ENCODE peak calls at places on chromosome 7, in eight cellular contexts. L is B cell; R is ELR; B is AG09319; D is activated CD4-positive, alpha-beta T cell treated with anti-CD3 and anti-CD28 coated beads, Interleukin-2, amount 50 U/mL, for 48 hours; V is tibial nerve; S is activated CD8-positive, alpha-beta memory T cell treated with anti-CD3 and anti-CD28 coated beads, Interleukin-2, amount 50 U/mL, for 48 hours; I is mucosa of gallbladder. Q is an unnamed sample.

GRCh38 chr7:138900040-138900828 is 81.0 kb downstream of the KIAA1549 start:
- DNase-seq in L (no peak), B (no peak), D (no peak), V (no peak), R (peak), I (no peak), S (no peak), Q (no peak)

GRCh38 chr7:21107101-21107500 is 320.4 kb upstream of the SP8 start:
- DNase-seq in S (no peak), V (no peak), I (no peak), D (no peak), R (no peak), L (no peak), B (no peak), Q (no peak)

GRCh38 chr7:128217972-128218652 is 23.0 kb upstream of the LEP start:
- DNase-seq in D (no peak), I (no peak), S (no peak), V (no peak), L (no peak), B (no peak), R (peak), Q (no peak)

GRCh38 chr7:28708458-28708951 is 249.6 kb downstream of the TRIL start:
- DNase-seq in B (no peak), V (no peak), I (no peak), R (no peak), D (no peak), S (no peak), L (no peak), Q (no peak)

GRCh38 chr7:118755067-118755625 is 530.6 kb downstream of the ANKRD7 start:
- DNase-seq in B (no peak), D (no peak), I (no peak), R (no peak), L (no peak), V (no peak), S (no peak), Q (no peak)

GRCh38 chr7:82128546-82128945 is 315.0 kb downstream of the CACNA2D1 start:
- DNase-seq in L (no peak), S (no peak), I (no peak), R (no peak), B (no peak), V (no peak), D (no peak), Q (no peak)

GRCh38 chr7:3154317-3154716 is 110.7 kb upstream of the CARD11 start:
- DNase-seq in V (no peak), B (no peak), L (no peak), I (no peak), D (no peak), S (no peak), R (no peak), Q (no peak)

GRCh38 chr7:116011584-116011983 is 19.0 kb downstream of the TFEC start:
- DNase-seq in R (no peak), I (no peak), V (no peak), D (no peak), S (no peak), B (no peak), L (no peak), Q (no peak)

GRCh38 chr7:78489423-78489822 is 690.9 kb downstream of the PHTF2 start:
- DNase-seq in L (no peak), I (no peak), R (no peak), S (no peak), B (no peak), V (no peak), D (no peak), Q (no peak)

GRCh38 chr7:6423942-6424701 is 23.6 kb downstream of the DAGLB start:
- DNase-seq in V (no peak), S (no peak), L (no peak), B (no peak), I (no peak), R (no peak), D (no peak), Q (no peak)

GRCh38 chr7:27462575-27463270 is 200.0 kb downstream of the HIBADH start:
- DNase-seq in B (no peak), R (peak), D (no peak), S (no peak), L (no peak), I (no peak), V (no peak), Q (peak)

GRCh38 chr7:15765753-15766152 is 79.3 kb upstream of the MEOX2 start:
- DNase-seq in I (no peak), D (no peak), L (no peak), V (no peak), B (no peak), S (no peak), R (no peak), Q (no peak)

GRCh38 chr7:91852263-91852741 is 28.2 kb downstream of the MTERF1 start:
- DNase-seq in B (no peak), L (no peak), V (no peak), I (no peak), R (peak), S (no peak), D (no peak), Q (no peak)

GRCh38 chr7:117597755-117598154 is 117.9 kb downstream of the CFTR start:
- DNase-seq in B (no peak), L (no peak), V (no peak), R (no peak), S (no peak), D (no peak), I (no peak), Q (no peak)

GRCh38 chr7:16026253-16027020 is 340.0 kb upstream of the MEOX2 start:
- DNase-seq in I (no peak), S (no peak), D (no peak), L (no peak), B (no peak), V (no peak), R (peak), Q (peak)

GRCh38 chr7:107982463-107982862 is 20.5 kb downstream of the LAMB1 start:
- DNase-seq in L (no peak), R (no peak), V (no peak), I (no peak), B (no peak), S (no peak), D (no peak), Q (no peak)

GRCh38 chr7:130493275-130493868 is 1.5 kb downstream of the MEST start:
- DNase-seq in L (no peak), D (no peak), B (no peak), I (no peak), R (peak), V (no peak), S (no peak), Q (no peak)

GRCh38 chr7:130853503-130854279 is 119.7 kb upstream of the KLF14 start:
- DNase-seq in V (no peak), D (no peak), I (no peak), B (no peak), L (no peak), R (peak), S (no peak), Q (no peak)

GRCh38 chr7:4169505-4169904 is 512.6 kb upstream of the FOXK1 start:
- DNase-seq in L (no peak), V (no peak), S (no peak), I (no peak), D (no peak), B (no peak), R (no peak), Q (no peak)

GRCh38 chr7:33722383-33723096 is 182.8 kb upstream of the BMPER start:
- DNase-seq in S (no peak), L (no peak), V (no peak), R (peak), B (no peak), I (no peak), D (no peak), Q (peak)

GRCh38 chr7:100602889-100603696 is 930 bp downstream of the PCOLCE start:
- DNase-seq in I (peak), R (peak), L (no peak), D (no peak), B (peak), S (no peak), V (peak), Q (peak)

GRCh38 chr7:93148135-93148534 is at the start of gene SAMD9L:
- DNase-seq in B (no peak), I (no peak), S (no peak), D (no peak), R (peak), L (peak), V (no peak), Q (no peak)

GRCh38 chr7:31084226-31084625 is 32.1 kb downstream of the ADCYAP1R1 start:
- DNase-seq in S (no peak), L (no peak), B (no peak), D (no peak), V (no peak), R (no peak), I (no peak), Q (no peak)

GRCh38 chr7:90383422-90383821 is 19.8 kb upstream of the CLDN12 start:
- DNase-seq in L (no peak), S (no peak), R (peak), I (no peak), B (no peak), V (no peak), D (no peak), Q (peak)

GRCh38 chr7:13946181-13946580 is 43.3 kb downstream of the ETV1 start:
- DNase-seq in R (peak), L (no peak), B (peak), V (no peak), I (no peak), S (no peak), D (no peak), Q (peak)

GRCh38 chr7:106575138-106575823 is 85.7 kb downstream of the CCDC71L start:
- DNase-seq in D (no peak), V (no peak), L (no peak), R (no peak), B (no peak), S (no peak), I (no peak), Q (no peak)